ENCODE peak calls at places on chromosomes 5 and 9, in eight cellular contexts. X, M, E, K, L, Q, F and W are unnamed samples.

GRCh38 chr9:70049672-70050271 is 6.1 kb downstream of the MAMDC2 start:
- DNase-seq in F (no peak), X (no peak), L (peak; percentile 82), M (peak; percentile 93), E (no peak), K (no peak), Q (no peak), W (peak; percentile 84)

GRCh38 chr5:111585291-111585690 is 73.0 kb upstream of the STARD4 start:
- DNase-seq in M (no peak), X (no peak), Q (no peak), L (no peak), F (no peak), E (no peak), K (no peak), W (no peak)

GRCh38 chr5:15447209-15447608 is 52.8 kb upstream of the FBXL7 start:
- DNase-seq in L (no peak), Q (no peak), F (no peak), X (no peak), M (no peak), E (no peak), K (no peak), W (no peak)

GRCh38 chr5:32096891-32097592 is 77.1 kb downstream of the GOLPH3 start:
- DNase-seq in M (no peak), X (no peak), F (no peak), Q (no peak), L (no peak), E (no peak), K (no peak), W (no peak)

GRCh38 chr9:85941617-85941930 is 628 bp downstream of the NAA35 start:
- DNase-seq in L (no peak), F (no peak), X (no peak), Q (no peak), E (no peak), K (no peak), M (no peak), W (no peak)

GRCh38 chr5:66959668-66960067 is 236.9 kb downstream of the CD180 start:
- DNase-seq in M (no peak), X (no peak), E (no peak), Q (no peak), K (no peak), L (no peak), F (no peak), W (no peak)

GRCh38 chr9:131470581-131470991 is 32.1 kb upstream of the POMT1 start:
- DNase-seq in K (no peak), E (no peak), L (no peak), M (peak; percentile 63), F (no peak), X (no peak), Q (no peak), W (no peak)

GRCh38 chr5:36238896-36239295 is 2.8 kb downstream of the NADK2 start:
- DNase-seq in M (no peak), Q (no peak), K (no peak), X (no peak), E (no peak), L (no peak), F (no peak), W (no peak)

GRCh38 chr5:65832603-65833228 is 93.7 kb upstream of the ERBIN start:
- DNase-seq in M (no peak), F (no peak), L (no peak), Q (no peak), K (no peak), X (no peak), E (no peak), W (no peak)

GRCh38 chr9:132090771-132091170 is 11.1 kb upstream of the MED27 start:
- DNase-seq in Q (no peak), M (no peak), F (no peak), X (no peak), K (no peak), E (no peak), L (no peak), W (no peak)

GRCh38 chr9:21933865-21934264 is 60.3 kb downstream of the CDKN2A start:
- DNase-seq in L (no peak), M (no peak), Q (no peak), E (no peak), F (no peak), K (no peak), X (no peak), W (no peak)

GRCh38 chr9:83934569-83935275 is 13.5 kb upstream of the KIF27 start:
- DNase-seq in Q (no peak), X (no peak), M (no peak), F (no peak), L (no peak), E (peak; percentile 84), K (no peak), W (no peak)

GRCh38 chr5:1763548-1763911 is 36.1 kb downstream of the MRPL36 start:
- DNase-seq in L (peak; percentile 55), X (peak; percentile 10), K (no peak), E (peak; percentile 64), Q (no peak), F (no peak), M (peak; percentile 33), W (no peak)

GRCh38 chr9:89009049-89009840 is 18.0 kb downstream of the S1PR3 start:
- DNase-seq in X (no peak), F (no peak), K (no peak), Q (no peak), M (no peak), E (no peak), L (no peak), W (no peak)

GRCh38 chr5:69484891-69485290 is 7.7 kb upstream of the OCLN start:
- DNase-seq in M (no peak), Q (no peak), X (no peak), F (no peak), L (no peak), K (no peak), E (no peak), W (no peak)

GRCh38 chr5:80607832-80608231 is 37.8 kb upstream of the ANKRD34B start:
- DNase-seq in Q (no peak), L (no peak), X (no peak), K (no peak), M (no peak), F (no peak), E (no peak), W (no peak)

GRCh38 chr9:130304141-130304540 is 38.6 kb downstream of the HMCN2 start:
- DNase-seq in E (no peak), L (no peak), F (no peak), Q (no peak), X (no peak), M (no peak), K (no peak), W (no peak)

GRCh38 chr5:14871084-14871572 is 450 bp downstream of the ANKH start:
- DNase-seq in Q (no peak), M (peak; percentile 77), F (peak; percentile 38), K (no peak), X (peak; percentile 7), E (no peak), L (peak; percentile 74), W (peak; percentile 39)

GRCh38 chr5:120599576-120599975 is 135.5 kb downstream of the PRR16 start:
- DNase-seq in X (no peak), E (peak; percentile 48), Q (no peak), K (no peak), L (no peak), F (no peak), M (no peak), W (no peak)

GRCh38 chr5:42756630-42757601 is at the start of gene CCDC152:
- DNase-seq in M (no peak), F (no peak), X (peak; percentile 9), Q (peak; percentile 21), L (peak; percentile 64), K (peak; percentile 13), E (no peak), W (no peak)

GRCh38 chr5:175712681-175713085 is 54.8 kb downstream of the HRH2 start:
- DNase-seq in L (no peak), K (no peak), Q (no peak), M (no peak), F (no peak), X (no peak), E (no peak), W (no peak)

GRCh38 chr9:77183581-77183980 is 6.2 kb downstream of the VPS13A start:
- DNase-seq in Q (no peak), X (no peak), K (no peak), L (no peak), F (no peak), E (no peak), M (no peak), W (no peak)

GRCh38 chr9:36138901-36139300 is 2.4 kb downstream of the GLIPR2 start:
- DNase-seq in E (no peak), F (no peak), K (no peak), L (no peak), X (no peak), Q (no peak), M (no peak), W (no peak)

GRCh38 chr9:126607731-126608130 is 6.0 kb upstream of the LMX1B start:
- DNase-seq in Q (no peak), M (no peak), L (no peak), E (no peak), F (no peak), K (no peak), X (no peak), W (no peak)

GRCh38 chr5:38467353-38468040 is 88.9 kb downstream of the LIFR start:
- DNase-seq in L (peak; percentile 77), Q (no peak), M (peak; percentile 92), E (no peak), F (no peak), X (no peak), K (no peak), W (peak; percentile 47)

GRCh38 chr5:10724799-10725507 is 36.1 kb downstream of the DAP start:
- DNase-seq in E (peak; percentile 89), F (no peak), K (no peak), Q (no peak), M (peak; percentile 83), L (peak; percentile 79), X (no peak), W (peak; percentile 15)

GRCh38 chr9:3441197-3441816 is 84.5 kb downstream of the RFX3 start:
- DNase-seq in L (no peak), Q (peak; percentile 11), X (peak; percentile 37), K (no peak), M (no peak), F (no peak), E (peak; percentile 12), W (peak; percentile 17)

GRCh38 chr5:17305964-17306725 is 88.7 kb downstream of the BASP1 start:
- DNase-seq in F (peak; percentile 19), M (peak; percentile 79), K (no peak), E (peak; percentile 34), X (no peak), Q (no peak), L (no peak), W (no peak)

GRCh38 chr5:96870094-96871021 is 5.9 kb upstream of the ERAP2 start:
- DNase-seq in K (no peak), E (no peak), L (no peak), M (no peak), Q (no peak), F (no peak), X (no peak), W (no peak)

GRCh38 chr5:1505506-1506241 is 18.1 kb downstream of the LPCAT1 start:
- DNase-seq in F (no peak), X (no peak), Q (no peak), L (peak; percentile 58), K (no peak), M (no peak), E (no peak), W (no peak)

GRCh38 chr5:146291421-146292074 is 47.1 kb upstream of the POU4F3 start:
- DNase-seq in F (no peak), E (peak; percentile 82), X (peak; percentile 21), L (no peak), M (no peak), Q (no peak), K (no peak), W (no peak)

GRCh38 chr9:128053560-128053959 is 13.6 kb downstream of the NAIF1 start:
- DNase-seq in X (no peak), L (no peak), M (no peak), K (no peak), F (no peak), Q (no peak), E (no peak), W (no peak)

GRCh38 chr5:10690460-10690859 is 70.6 kb downstream of the DAP start:
- DNase-seq in Q (no peak), E (no peak), X (no peak), L (no peak), F (no peak), K (no peak), M (no peak), W (no peak)

GRCh38 chr9:16247188-16247875 is 623.1 kb downstream of the BNC2 start:
- DNase-seq in M (no peak), E (peak; percentile 34), L (no peak), K (no peak), F (no peak), X (no peak), Q (no peak), W (no peak)